ENCODE peak calls at places on chromosomes 11 and 22, in seven cellular contexts. E is A549; L is stimulated activated CD8-positive, alpha-beta memory T cell treated with anti-CD3 and anti-CD28 coated beads, Interleukin-7, amount 100 ng/mL, for 48 hours; Z is lung; Q is stimulated activated CD4-positive, alpha-beta T cell treated with anti-CD3 and anti-CD28 coated beads, Interleukin-1b, Interleukin-23, amount 100 ng/mL, for 1 hour; H is WTC11; X is GM13976. Y is an unnamed sample.

GRCh38 chr11:66268953-66269906 is 791 bp downstream of the RAB1B start:
- DNase-seq in Z (no peak), Q (no peak), H (peak; percentile 43), E (peak; percentile 45), L (no peak), X (no peak), Y (no peak)

GRCh38 chr11:134068829-134069425 is at the start of gene JAM3:
- DNase-seq in X (peak; percentile 96), H (peak; percentile 99), Z (peak; percentile 80), E (peak; percentile 74), L (peak; percentile 92), Q (peak; percentile 95), Y (peak; percentile 99)

GRCh38 chr11:31509017-31509411 is 408 bp downstream of the IMMP1L start:
- DNase-seq in L (no peak), Q (no peak), X (peak; percentile 28), H (no peak), Z (no peak), E (no peak), Y (no peak)

GRCh38 chr11:61513143-61513740 is 4.7 kb downstream of the LRRC10B start:
- DNase-seq in E (no peak), L (no peak), X (no peak), Q (no peak), H (no peak), Z (no peak), Y (no peak)

GRCh38 chr22:44180706-44181032 is at the start of gene PARVG:
- DNase-seq in X (peak; percentile 84), E (no peak), Z (no peak), L (no peak), H (peak; percentile 52), Q (no peak), Y (peak; percentile 76)

GRCh38 chr11:70486731-70487130 is 88.4 kb downstream of the CTTN start:
- DNase-seq in E (no peak), L (no peak), Q (no peak), X (no peak), Z (no peak), H (no peak), Y (no peak)

GRCh38 chr11:2383823-2384722 is 7.0 kb downstream of the CD81 start:
- DNase-seq in E (no peak), Q (no peak), Z (peak; percentile 49), X (peak; percentile 89), H (peak; percentile 63), L (no peak), Y (no peak)

GRCh38 chr11:120657306-120658070 is 145.9 kb downstream of the GRIK4 start:
- DNase-seq in E (no peak), H (no peak), Q (no peak), Z (no peak), X (peak; percentile 50), L (no peak), Y (no peak)

GRCh38 chr11:19398273-19398672 is 157.5 kb upstream of the E2F8 start:
- DNase-seq in L (no peak), X (no peak), E (no peak), Z (no peak), Q (no peak), H (no peak), Y (no peak)

GRCh38 chr11:96704847-96705246 is 315.0 kb downstream of the JRKL start:
- DNase-seq in Z (no peak), E (no peak), H (no peak), X (no peak), Q (no peak), L (no peak), Y (no peak)

GRCh38 chr22:17159504-17159951 is 451 bp upstream of the HDHD5 start:
- DNase-seq in L (peak; percentile 60), Q (no peak), H (no peak), E (peak; percentile 48), X (peak; percentile 57), Z (peak; percentile 61), Y (peak; percentile 39)

GRCh38 chr11:1153951-1154487 is 3.7 kb upstream of the MUC5AC start:
- DNase-seq in Q (no peak), X (peak; percentile 32), Z (peak; percentile 53), E (peak; percentile 99), L (no peak), H (no peak), Y (no peak)

GRCh38 chr22:47215851-47216250 is 453.4 kb downstream of the TBC1D22A start:
- DNase-seq in Q (no peak), H (no peak), E (no peak), Z (no peak), L (no peak), X (no peak), Y (no peak)

Y was measured in GM12891.